ENCODE peak calls at places on chromosomes 11 and 22, in seven cellular contexts. A, O, R, G, Y, D and Z are unnamed samples.

GRCh38 chr11:111081021-111081511 is 164.5 kb upstream of the POU2AF2 start:
- DNase-seq in A (no peak), O (peak), R (no peak), G (no peak), Y (no peak), D (no peak), Z (no peak)

GRCh38 chr11:13339196-13340153 is 61.9 kb downstream of the BMAL1 start:
- DNase-seq in A (no peak), O (no peak), R (no peak), G (no peak), Y (no peak), D (no peak), Z (peak)

GRCh38 chr22:31162015-31162765 is 2.2 kb downstream of the RNF185 start:
- DNase-seq in A (no peak), O (no peak), R (no peak), G (no peak), Y (no peak), D (no peak), Z (no peak)

GRCh38 chr11:41225856-41226255 is 233.6 kb downstream of the LRRC4C start:
- DNase-seq in A (no peak), O (no peak), R (no peak), G (no peak), Y (no peak), D (no peak), Z (no peak)

GRCh38 chr22:17741866-17742527 is 32.3 kb downstream of the BID start:
- DNase-seq in A (no peak), O (no peak), R (no peak), G (no peak), Y (no peak), D (no peak), Z (no peak)

GRCh38 chr11:32411937-32412615 is 23.3 kb downstream of the WT1 start:
- DNase-seq in A (no peak), O (no peak), R (no peak), G (no peak), Y (no peak), D (no peak), Z (no peak)

GRCh38 chr11:130144721-130145327 is 14.8 kb upstream of the ST14 start:
- DNase-seq in A (no peak), O (no peak), R (no peak), G (no peak), Y (no peak), D (no peak), Z (no peak)

GRCh38 chr11:102879801-102880200 is 5.0 kb upstream of the MMP12 start:
- DNase-seq in A (no peak), O (peak), R (no peak), G (no peak), Y (no peak), D (no peak), Z (no peak)

GRCh38 chr11:115087791-115088190 is 409.5 kb downstream of the NXPE2 start:
- DNase-seq in A (no peak), O (no peak), R (no peak), G (no peak), Y (no peak), D (no peak), Z (no peak)

GRCh38 chr22:32723632-32724031 is 77.9 kb upstream of the TIMP3 start:
- DNase-seq in A (peak), O (peak), R (no peak), G (no peak), Y (peak), D (peak), Z (no peak)

GRCh38 chr11:132792341-132793140 is 739.8 kb downstream of the OPCML start:
- DNase-seq in A (no peak), O (no peak), R (no peak), G (peak), Y (no peak), D (no peak), Z (no peak)

GRCh38 chr11:19978668-19979518 is 181.4 kb downstream of the DBX1 start:
- DNase-seq in A (peak), O (no peak), R (no peak), G (no peak), Y (no peak), D (no peak), Z (no peak)

GRCh38 chr11:67271548-67272284 is 5.4 kb downstream of the GRK2 start:
- DNase-seq in A (peak), O (no peak), R (no peak), G (no peak), Y (no peak), D (no peak), Z (peak)

GRCh38 chr22:25582946-25583345 is 18.5 kb downstream of the GRK3 start:
- DNase-seq in A (no peak), O (no peak), R (no peak), G (no peak), Y (no peak), D (no peak), Z (no peak)

GRCh38 chr22:38016182-38017078 is 32.1 kb upstream of the SOX10 start:
- DNase-seq in A (no peak), O (peak), R (no peak), G (no peak), Y (no peak), D (peak), Z (no peak)

GRCh38 chr22:17343766-17344165 is 25.5 kb upstream of the CECR2 start:
- DNase-seq in A (no peak), O (no peak), R (no peak), G (no peak), Y (no peak), D (no peak), Z (no peak)

GRCh38 chr11:133576351-133576750 is 44.0 kb upstream of the OPCML start:
- DNase-seq in A (no peak), O (no peak), R (no peak), G (no peak), Y (no peak), D (no peak), Z (no peak)